ENCODE peak calls at places on chromosomes 6 and 20, in seven cellular contexts. One of them, this sample, is unnamed.

GRCh38 chr20:2022163-2022562 is 28.3 kb upstream of the PDYN start:
- DNase-seq in GM12878: no peak
- DNase-seq in ovary: no peak
- DNase-seq in stomach: no peak
- DNase-seq in A549: no peak
- DNase-seq in esophagus muscularis mucosa: no peak
- DNase-seq in suprapubic skin: no peak
- DNase-seq in this sample: no peak

GRCh38 chr6:143400258-143401059 is 50.0 kb downstream of the ADAT2 start:
- DNase-seq in ovary: no peak
- DNase-seq in A549: no peak
- DNase-seq in esophagus muscularis mucosa: no peak
- DNase-seq in GM12878: no peak
- DNase-seq in stomach: peak; percentile 36
- DNase-seq in suprapubic skin: no peak
- DNase-seq in this sample: peak; percentile 23

GRCh38 chr20:667351-668034 is 8.1 kb downstream of the SCRT2 start:
- DNase-seq in ovary: no peak
- DNase-seq in esophagus muscularis mucosa: no peak
- DNase-seq in stomach: peak; percentile 68
- DNase-seq in suprapubic skin: no peak
- DNase-seq in GM12878: no peak
- DNase-seq in A549: peak; percentile 69
- DNase-seq in this sample: peak; percentile 54

GRCh38 chr6:130183271-130184222 is 39.2 kb downstream of the SAMD3 start:
- DNase-seq in GM12878: no peak
- DNase-seq in esophagus muscularis mucosa: no peak
- DNase-seq in stomach: no peak
- DNase-seq in ovary: no peak
- DNase-seq in suprapubic skin: no peak
- DNase-seq in A549: no peak
- DNase-seq in this sample: no peak

GRCh38 chr6:105319331-105319730 is 83.6 kb downstream of the PREP start:
- DNase-seq in ovary: no peak
- DNase-seq in GM12878: no peak
- DNase-seq in suprapubic skin: no peak
- DNase-seq in stomach: no peak
- DNase-seq in A549: no peak
- DNase-seq in esophagus muscularis mucosa: no peak
- DNase-seq in this sample: no peak

GRCh38 chr6:37650071-37650481 is 47.6 kb downstream of the MDGA1 start:
- DNase-seq in A549: no peak
- DNase-seq in GM12878: no peak
- DNase-seq in esophagus muscularis mucosa: no peak
- DNase-seq in suprapubic skin: no peak
- DNase-seq in ovary: no peak
- DNase-seq in stomach: no peak
- DNase-seq in this sample: no peak

GRCh38 chr20:2217857-2218529 is 77.8 kb upstream of the TGM3 start:
- DNase-seq in GM12878: peak; percentile 20
- DNase-seq in A549: no peak
- DNase-seq in suprapubic skin: no peak
- DNase-seq in stomach: no peak
- DNase-seq in ovary: no peak
- DNase-seq in esophagus muscularis mucosa: no peak
- DNase-seq in this sample: peak; percentile 12

GRCh38 chr6:474454-475185 is 83.1 kb downstream of the IRF4 start:
- DNase-seq in GM12878: peak; percentile 59
- DNase-seq in esophagus muscularis mucosa: no peak
- DNase-seq in stomach: peak; percentile 52
- DNase-seq in ovary: no peak
- DNase-seq in suprapubic skin: no peak
- DNase-seq in A549: no peak
- DNase-seq in this sample: peak; percentile 62

GRCh38 chr6:26031595-26032386 is 55.4 kb upstream of the HFE start:
- DNase-seq in suprapubic skin: no peak
- DNase-seq in A549: peak; percentile 97
- DNase-seq in stomach: peak; percentile 75
- DNase-seq in GM12878: peak; percentile 97
- DNase-seq in ovary: peak; percentile 87
- DNase-seq in esophagus muscularis mucosa: peak; percentile 97
- DNase-seq in this sample: peak; percentile 85

GRCh38 chr20:1816384-1817381 is 78.5 kb upstream of the SIRPA start:
- DNase-seq in ovary: no peak
- DNase-seq in stomach: no peak
- DNase-seq in esophagus muscularis mucosa: peak; percentile 90
- DNase-seq in A549: peak; percentile 55
- DNase-seq in suprapubic skin: peak; percentile 65
- DNase-seq in GM12878: no peak
- DNase-seq in this sample: no peak

GRCh38 chr20:58850693-58851174 is at the start of gene GNAS-AS1:
- DNase-seq in stomach: peak; percentile 47
- DNase-seq in esophagus muscularis mucosa: no peak
- DNase-seq in A549: no peak
- DNase-seq in suprapubic skin: no peak
- DNase-seq in GM12878: peak; percentile 53
- DNase-seq in ovary: peak; percentile 73
- DNase-seq in this sample: peak; percentile 81

GRCh38 chr6:53898026-53898795 is 103.4 kb downstream of the LRRC1 start:
- DNase-seq in suprapubic skin: no peak
- DNase-seq in stomach: no peak
- DNase-seq in A549: no peak
- DNase-seq in GM12878: no peak
- DNase-seq in ovary: no peak
- DNase-seq in esophagus muscularis mucosa: no peak
- DNase-seq in this sample: no peak

GRCh38 chr6:88749849-88750248 is 213.6 kb downstream of the RNGTT start:
- DNase-seq in stomach: no peak
- DNase-seq in esophagus muscularis mucosa: no peak
- DNase-seq in ovary: no peak
- DNase-seq in GM12878: no peak
- DNase-seq in A549: no peak
- DNase-seq in suprapubic skin: no peak
- DNase-seq in this sample: no peak

GRCh38 chr6:30075987-30076311 is 380 bp upstream of the RNF39 start:
- DNase-seq in A549: no peak
- DNase-seq in esophagus muscularis mucosa: no peak
- DNase-seq in ovary: no peak
- DNase-seq in suprapubic skin: no peak
- DNase-seq in stomach: peak; percentile 75
- DNase-seq in GM12878: no peak
- DNase-seq in this sample: no peak

GRCh38 chr6:103791458-103791857 is 1068.3 kb downstream of the HACE1 start:
- DNase-seq in ovary: no peak
- DNase-seq in esophagus muscularis mucosa: no peak
- DNase-seq in stomach: no peak
- DNase-seq in suprapubic skin: no peak
- DNase-seq in A549: no peak
- DNase-seq in GM12878: no peak
- DNase-seq in this sample: no peak

DNA sequence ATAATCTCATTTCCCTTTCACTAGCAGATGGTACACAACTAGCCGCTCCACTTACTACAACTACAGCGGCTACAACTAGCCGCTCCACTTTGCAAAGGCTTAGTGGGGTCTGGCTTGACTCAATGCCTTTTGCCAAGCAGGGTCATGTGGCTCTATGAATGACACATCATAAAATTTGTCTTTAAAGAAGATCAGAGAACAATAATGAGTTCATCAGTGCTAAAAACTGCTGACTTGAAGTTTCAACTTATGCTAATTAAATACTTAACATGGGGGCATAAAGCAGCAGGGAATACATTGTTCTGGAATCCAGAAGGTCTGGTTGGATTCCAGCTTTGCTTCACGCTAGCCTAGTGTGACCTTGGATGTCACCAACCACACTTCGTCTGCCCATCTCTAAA is 2.0 kb upstream of the MICAL1 start:
- DNase-seq in GM12878: no peak
- DNase-seq in stomach: no peak
- DNase-seq in suprapubic skin: no peak
- DNase-seq in A549: no peak
- DNase-seq in esophagus muscularis mucosa: no peak
- DNase-seq in ovary: no peak
- DNase-seq in this sample: no peak
- H3K27ac ChIP-seq in GM12878: peak overlapping the region; percentile 75
- H3K27ac ChIP-seq in stomach: peak overlapping the region; percentile 88
- H3K27ac ChIP-seq in suprapubic skin: peak overlapping the region; percentile 70
- H3K27ac ChIP-seq in A549: no peak overlapping the region
- H3K27ac ChIP-seq in esophagus muscularis mucosa: peak overlapping the region; percentile 80
- H3K27ac ChIP-seq in ovary: no peak overlapping the region
- H3K27ac ChIP-seq in this sample: peak overlapping the region; percentile 93

DNA sequence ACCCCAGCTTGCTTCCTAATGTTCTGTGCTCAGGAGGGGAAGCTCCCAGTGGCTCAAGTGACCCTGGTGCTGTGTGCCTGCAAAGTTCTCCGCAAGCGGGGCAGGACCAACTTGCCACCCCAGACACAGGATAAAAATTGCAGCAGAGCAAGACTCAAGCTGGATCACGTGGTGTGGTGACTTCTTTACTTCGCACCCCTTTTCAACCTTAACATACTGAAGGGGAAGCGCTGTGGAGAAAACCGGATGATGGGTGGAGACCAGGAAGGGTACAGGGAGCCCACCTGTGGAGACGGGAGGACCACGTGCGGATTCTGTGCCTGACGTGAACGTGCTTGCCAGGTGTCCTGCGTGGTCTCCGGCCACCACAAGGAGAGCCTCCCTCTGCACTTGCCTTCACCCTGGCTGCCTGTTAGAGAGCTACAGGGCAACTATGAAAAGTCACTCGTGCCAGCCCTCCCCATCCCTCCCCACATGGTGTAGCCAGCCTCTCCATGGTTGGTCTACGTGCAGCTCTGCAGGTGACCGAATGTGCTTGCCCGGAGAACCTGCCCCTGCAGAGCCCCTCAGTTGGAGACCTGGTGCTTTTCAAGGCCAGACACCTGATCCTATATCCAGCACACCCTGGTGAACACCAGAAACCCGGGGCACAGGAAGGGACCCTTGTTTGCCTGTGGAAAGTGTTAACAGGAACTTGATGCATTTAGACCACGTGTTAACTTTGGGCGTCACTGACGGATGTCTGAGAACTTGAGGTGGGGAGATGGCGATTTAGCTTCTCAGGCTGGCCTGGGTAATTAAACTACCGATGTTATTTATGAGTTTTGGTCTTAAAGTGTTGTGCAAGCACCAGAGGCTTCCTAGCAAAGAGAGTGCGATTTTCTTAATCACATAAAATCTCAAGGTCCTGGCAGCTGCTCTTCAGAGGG is 23.9 kb upstream of the DACT2 start:
- DNase-seq in suprapubic skin: no peak
- DNase-seq in GM12878: no peak
- DNase-seq in esophagus muscularis mucosa: no peak
- DNase-seq in stomach: no peak
- DNase-seq in A549: no peak
- DNase-seq in ovary: no peak
- DNase-seq in this sample: no peak
- TF ChIP-seq EP300 in suprapubic skin: no peak
- TF ChIP-seq EP300 in GM12878: no peak
- TF ChIP-seq EP300 in esophagus muscularis mucosa: no peak
- TF ChIP-seq EP300 in stomach: no peak
- TF ChIP-seq EP300 in A549: no peak
- TF ChIP-seq EP300 in ovary: no peak
- TF ChIP-seq EP300 in this sample: no peak

GRCh38 chr6:31559958-31560696 is 12.0 kb upstream of the LTA start:
- DNase-seq in suprapubic skin: no peak
- DNase-seq in ovary: peak; percentile 53
- DNase-seq in stomach: no peak
- DNase-seq in GM12878: peak; percentile 88
- DNase-seq in esophagus muscularis mucosa: no peak
- DNase-seq in A549: peak; percentile 12
- DNase-seq in this sample: peak; percentile 56

GRCh38 chr6:31558631-31559500 is 11.5 kb downstream of the NFKBIL1 start:
- DNase-seq in suprapubic skin: no peak
- DNase-seq in stomach: no peak
- DNase-seq in GM12878: peak; percentile 87
- DNase-seq in esophagus muscularis mucosa: no peak
- DNase-seq in A549: no peak
- DNase-seq in ovary: no peak
- DNase-seq in this sample: peak; percentile 42

GRCh38 chr6:31557443-31558317 is 10.3 kb downstream of the NFKBIL1 start:
- DNase-seq in A549: no peak
- DNase-seq in ovary: no peak
- DNase-seq in GM12878: no peak
- DNase-seq in suprapubic skin: no peak
- DNase-seq in stomach: no peak
- DNase-seq in esophagus muscularis mucosa: no peak
- DNase-seq in this sample: no peak

GRCh38 chr6:31559606-31559957 is 12.2 kb downstream of the NFKBIL1 start:
- DNase-seq in suprapubic skin: no peak
- DNase-seq in A549: no peak
- DNase-seq in GM12878: no peak
- DNase-seq in stomach: no peak
- DNase-seq in esophagus muscularis mucosa: no peak
- DNase-seq in ovary: no peak
- DNase-seq in this sample: no peak

DNA sequence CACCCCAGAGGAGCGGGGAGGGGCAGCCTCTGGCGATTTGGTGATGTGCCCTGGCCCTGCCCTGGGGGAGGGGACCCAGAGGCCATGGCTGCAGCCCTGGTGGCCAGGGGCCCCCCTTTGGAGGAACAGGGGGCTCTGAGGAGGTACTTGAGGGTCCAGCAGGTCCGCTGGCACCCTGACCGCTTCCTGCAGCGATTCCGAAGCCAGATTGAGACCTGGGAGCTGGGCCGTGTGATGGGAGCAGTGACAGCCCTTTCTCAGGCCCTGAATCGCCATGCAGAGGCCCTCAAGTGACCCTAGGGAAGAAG is 10.9 kb downstream of the NFKBIL1 start:
- DNase-seq in ovary: no peak
- DNase-seq in esophagus muscularis mucosa: no peak
- DNase-seq in GM12878: no peak
- DNase-seq in suprapubic skin: no peak
- DNase-seq in stomach: no peak
- DNase-seq in A549: no peak
- DNase-seq in this sample: no peak
- H3K27ac ChIP-seq in ovary: no peak overlapping the region
- H3K27ac ChIP-seq in esophagus muscularis mucosa: peak overlapping the region; percentile 60
- H3K27ac ChIP-seq in GM12878: peak overlapping the region; percentile 99
- H3K27ac ChIP-seq in suprapubic skin: no peak overlapping the region
- H3K27ac ChIP-seq in stomach: peak overlapping the region; percentile 82
- H3K27ac ChIP-seq in A549: no peak overlapping the region
- H3K27ac ChIP-seq in this sample: peak overlapping the region; percentile 32

DNA sequence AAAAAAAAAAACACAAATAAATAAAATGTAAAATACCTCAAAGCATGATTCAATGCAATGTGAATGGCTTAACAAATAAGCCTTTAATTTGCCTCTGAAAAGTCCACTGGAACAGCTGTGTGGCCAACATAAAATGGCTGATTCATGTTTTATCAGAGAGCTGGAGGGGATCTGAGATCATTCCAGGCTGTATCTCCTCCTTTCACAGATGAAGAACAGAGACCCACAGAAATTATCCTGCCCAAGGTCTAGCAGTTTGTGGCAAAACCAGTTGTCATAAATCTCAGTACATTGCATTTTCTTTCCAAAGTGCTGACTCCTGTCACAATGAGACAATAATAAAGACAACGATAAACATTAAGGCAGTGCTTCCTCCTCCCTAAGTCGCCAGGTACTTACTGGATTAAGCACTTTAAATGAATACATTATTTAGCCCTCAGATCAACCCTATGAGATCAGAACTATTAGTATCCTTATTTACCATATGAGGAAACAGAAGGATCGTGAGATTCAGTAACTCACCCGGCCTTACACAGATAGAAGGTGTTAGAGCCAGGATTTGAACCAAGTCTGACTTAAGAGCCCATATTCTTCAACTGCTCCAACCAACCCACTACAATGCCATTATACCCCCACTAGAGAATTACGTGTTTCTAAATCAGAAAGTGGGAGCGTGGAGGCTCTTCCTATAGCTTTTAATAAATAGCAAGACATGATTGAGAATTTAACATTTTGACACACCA is 118.3 kb downstream of the KIF13A start:
- DNase-seq in ovary: no peak
- DNase-seq in GM12878: no peak
- DNase-seq in stomach: no peak
- DNase-seq in esophagus muscularis mucosa: no peak
- DNase-seq in A549: no peak
- DNase-seq in suprapubic skin: no peak
- DNase-seq in this sample: no peak
- TF ChIP-seq EP300 in ovary: no peak
- TF ChIP-seq EP300 in GM12878: no peak
- TF ChIP-seq EP300 in stomach: no peak
- TF ChIP-seq EP300 in esophagus muscularis mucosa: no peak
- TF ChIP-seq EP300 in A549: no peak
- TF ChIP-seq EP300 in suprapubic skin: no peak
- TF ChIP-seq EP300 in this sample: no peak

This sample was measured in transverse colon.